ENCODE peak calls at places on chromosomes 3 and 15, in five cellular contexts. I is SK-N-SH, V is K562, A is HepG2, L is GM12878. T is an unnamed sample.

GRCh38 chr3:172678068-172678467 is 32.8 kb downstream of the NCEH1 start:
- DNase-seq in A (no peak), I (no peak), V (no peak), L (no peak), T (no peak)

GRCh38 chr3:66583646-66584045 is 82.8 kb upstream of the LRIG1 start:
- DNase-seq in A (no peak), V (no peak), L (no peak), I (no peak), T (no peak)

GRCh38 chr3:14201881-14202684 is 23.5 kb downstream of the LSM3 start:
- DNase-seq in I (no peak), V (no peak), A (peak; percentile 58), L (no peak), T (no peak)

GRCh38 chr3:192062186-192062585 is 601.2 kb downstream of the PYDC2 start:
- DNase-seq in L (no peak), V (no peak), A (no peak), I (no peak), T (no peak)

GRCh38 chr15:63173116-63173470 is 15.8 kb upstream of the RPS27L start:
- DNase-seq in L (no peak), I (no peak), V (no peak), A (no peak), T (no peak)

GRCh38 chr3:141070727-141071357 is 19.7 kb downstream of the SPSB4 start:
- DNase-seq in A (no peak), V (no peak), L (no peak), I (peak; percentile 63), T (no peak)

GRCh38 chr3:61134532-61134931 is 116.7 kb downstream of the FHIT start:
- DNase-seq in L (no peak), V (no peak), A (no peak), I (no peak), T (no peak)

GRCh38 chr3:189839576-189839975 is 208.4 kb downstream of the TP63 start:
- DNase-seq in L (no peak), V (no peak), I (no peak), A (no peak), T (no peak)

GRCh38 chr15:88020806-88021205 is 235.7 kb downstream of the NTRK3 start:
- DNase-seq in A (no peak), L (no peak), I (no peak), V (no peak), T (no peak)

GRCh38 chr15:94584833-94585244 is 353.5 kb downstream of the MCTP2 start:
- DNase-seq in I (no peak), A (no peak), V (no peak), L (peak; percentile 36), T (no peak)

GRCh38 chr15:75024102-75024636 is 779 bp downstream of the PPCDC start:
- DNase-seq in A (no peak), L (no peak), V (no peak), I (peak; percentile 47), T (peak; percentile 46)

GRCh38 chr3:53109190-53109589 is 21.0 kb downstream of the RFT1 start:
- DNase-seq in I (no peak), A (no peak), V (no peak), L (no peak), T (no peak)

GRCh38 chr15:41904487-41905359 is 10.9 kb upstream of the SPTBN5 start:
- DNase-seq in V (peak; percentile 71), A (peak; percentile 64), I (peak; percentile 89), L (peak; percentile 21), T (peak; percentile 68)

GRCh38 chr3:140863481-140864084 is 78.1 kb upstream of the SLC25A36 start:
- DNase-seq in V (peak; percentile 21), I (peak; percentile 45), A (peak; percentile 49), L (peak; percentile 44), T (peak; percentile 67)

DNA sequence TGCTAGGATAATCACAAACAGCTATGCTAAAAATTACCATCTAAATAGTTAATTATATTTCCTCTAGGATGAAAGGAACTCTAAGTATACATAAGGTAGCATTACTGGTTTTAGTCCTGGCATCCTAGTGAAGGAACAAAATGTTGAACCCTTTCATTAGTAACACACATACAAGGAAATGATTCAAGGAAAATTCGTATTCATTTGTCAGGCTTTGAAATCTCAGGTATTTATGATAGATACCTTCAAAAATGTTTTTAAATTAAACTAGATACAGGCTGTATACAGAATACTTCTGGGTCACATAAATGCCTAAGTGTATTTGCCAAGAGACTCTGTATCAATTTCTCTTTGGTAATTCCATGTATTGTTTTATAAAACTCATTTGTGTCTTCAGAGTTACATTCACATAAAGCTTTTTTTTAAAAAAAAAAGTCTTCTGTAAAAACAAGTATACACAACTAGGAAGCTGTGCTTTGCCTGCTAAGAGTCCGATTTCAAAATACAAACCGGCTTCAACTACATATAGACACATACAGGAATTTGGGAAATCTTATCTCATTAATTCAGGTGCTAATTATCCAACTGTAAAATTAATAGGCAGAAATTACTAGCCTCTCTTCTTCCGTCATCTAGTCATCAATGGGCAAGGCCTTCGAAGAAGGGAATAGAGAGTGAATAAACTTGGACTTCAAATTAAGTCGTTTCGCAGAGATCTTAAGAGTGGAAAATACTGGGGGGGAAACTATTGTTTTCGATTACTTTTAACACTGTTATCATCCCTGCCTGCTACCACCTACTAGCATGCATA is 1.3 kb downstream of the SECISBP2L start:
- DNase-seq in L (no peak), V (no peak), A (no peak), I (no peak), T (no peak)
- TF ChIP-seq FOXM1 in L (no peak), V (no peak), A (no peak), I (no peak), T (no peak)

GRCh38 chr3:70803317-70803716 is 490.9 kb upstream of the MDFIC2 start:
- DNase-seq in A (no peak), V (no peak), L (no peak), I (no peak), T (no peak)
- TF ChIP-seq FOXM1 in A (no peak), V (no peak), L (no peak), I (no peak), T (no peak)

DNA sequence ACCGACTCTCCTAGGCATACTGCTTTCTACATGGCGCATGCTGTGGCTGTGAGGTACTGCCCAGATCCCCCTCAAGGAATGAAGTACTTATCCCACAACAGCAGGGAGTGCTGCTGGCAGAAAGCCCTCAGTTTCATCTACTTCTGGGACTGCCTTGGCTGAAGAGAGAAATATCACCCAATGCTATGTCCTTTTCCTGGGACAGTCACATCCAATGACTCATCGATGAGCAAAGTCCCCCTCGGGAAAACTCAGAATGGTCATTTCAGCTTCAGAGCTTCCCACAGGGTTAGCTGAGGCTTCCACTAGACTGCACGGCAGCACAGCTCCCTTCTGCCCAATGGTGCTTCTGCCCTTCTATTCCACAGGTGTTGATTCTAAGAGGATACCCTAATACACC is 3.6 kb upstream of the NMD3 start:
- DNase-seq in V (no peak), I (no peak), L (no peak), A (peak; percentile 63), T (no peak)
- TF ChIP-seq FOXM1 in V (no peak), I (no peak), L (no peak), A (no peak), T (no peak)

GRCh38 chr15:67784057-67784781 is 41.1 kb upstream of the SKOR1 start:
- DNase-seq in I (no peak), L (peak; percentile 82), A (no peak), V (no peak), T (no peak)
- TF ChIP-seq FOXM1 in I (no peak), L (no peak), A (no peak), V (no peak), T (no peak)

DNA sequence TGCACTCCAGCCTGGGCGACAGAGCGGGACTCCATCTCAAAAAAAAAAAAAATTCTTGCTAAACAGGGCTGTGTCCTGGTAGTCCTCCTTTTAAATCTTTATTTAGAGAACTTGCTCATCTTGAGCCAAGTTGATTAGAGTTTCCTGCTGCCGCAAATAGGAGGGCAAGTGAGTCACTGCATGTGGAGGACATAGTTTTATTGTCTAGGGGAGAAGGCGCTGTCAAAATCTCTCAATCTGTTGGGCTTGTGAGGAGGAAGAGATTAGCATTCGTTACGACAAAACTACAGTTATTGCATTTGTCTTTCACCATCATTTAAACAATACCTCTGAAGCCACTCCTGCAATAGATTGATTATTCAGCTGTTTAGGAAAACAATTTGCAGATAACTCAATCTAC is 11.5 kb downstream of the MUC4 start:
- DNase-seq in L (no peak), A (no peak), V (no peak), I (no peak), T (no peak)
- TF ChIP-seq FOXM1 in L (no peak), A (no peak), V (no peak), I (no peak), T (no peak)

DNA sequence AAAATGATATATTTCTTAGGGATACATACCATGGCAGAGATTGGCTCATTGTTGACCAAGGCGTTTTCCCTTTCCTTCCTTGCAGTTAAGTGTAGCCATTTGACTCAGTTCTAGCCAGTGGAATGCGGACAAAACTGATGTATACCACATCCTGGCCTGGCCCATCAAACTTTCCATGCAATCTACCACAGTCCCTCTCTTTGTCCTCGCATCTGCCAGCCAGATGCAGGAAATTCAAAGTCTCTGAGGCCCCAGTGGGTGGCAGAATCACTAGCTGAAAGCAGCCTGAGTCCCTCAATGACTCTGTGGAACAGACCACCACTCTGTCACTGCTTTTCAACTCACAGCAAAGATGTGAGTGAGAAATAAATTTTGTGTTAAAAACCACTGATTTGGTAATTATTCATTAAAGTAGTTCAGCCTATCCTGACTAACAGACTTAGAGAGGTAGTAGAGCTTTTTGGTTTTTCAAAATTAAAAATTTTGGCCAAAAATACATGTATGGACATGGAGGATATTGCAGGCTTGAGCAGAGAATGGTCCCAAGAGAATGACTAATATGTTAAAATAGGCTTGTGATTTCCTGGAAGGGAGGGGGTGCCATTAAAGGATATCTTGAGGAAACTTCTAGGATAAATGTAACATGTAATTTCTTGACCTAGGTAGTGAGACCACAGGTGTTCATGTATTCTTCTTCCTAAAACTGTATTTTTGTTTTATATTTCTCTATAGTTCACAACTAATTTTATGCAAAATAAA is 10.9 kb downstream of the LRRFIP2 start:
- DNase-seq in V (no peak), I (peak; percentile 20), A (no peak), L (no peak), T (no peak)
- TF ChIP-seq FOXM1 in V (no peak), I (peak; percentile 34), A (no peak), L (no peak), T (no peak)

GRCh38 chr3:30535515-30535914 is 70.9 kb upstream of the TGFBR2 start:
- DNase-seq in V (no peak), I (no peak), A (no peak), L (no peak), T (no peak)
- TF ChIP-seq FOXM1 in V (no peak), I (no peak), A (no peak), L (no peak), T (no peak)